ENCODE peak calls at places on chromosomes 2 and 18, in five cellular contexts. E is HCT116; R is Panc1; I is activated naive CD4-positive, alpha-beta T cell treated with anti-CD3 and anti-CD28 coated beads, Interleukin-2, amount 50 U/mL, for 72 hours; D is left colon. K is an unnamed sample.
A peak's percentile ranks its signal among the peaks of the same experiment; 100 is the strongest.

GRCh38 chr2:97011977-97012569 is 25.7 kb upstream of the FAM178B start:
- ATAC-seq in D (no peak), I (no peak), R (peak; percentile 70), E (peak; percentile 60), K (no peak)

GRCh38 chr2:202831241-202831997 is 40.1 kb downstream of the ICA1L start:
- ATAC-seq in R (peak; percentile 93), D (peak; percentile 83), E (peak; percentile 98), I (peak; percentile 92), K (peak; percentile 80)

GRCh38 chr2:101745711-101746694 is 48.5 kb downstream of the MAP4K4 start:
- ATAC-seq in E (no peak), I (peak; percentile 72), R (peak; percentile 26), D (no peak), K (peak; percentile 83)

GRCh38 chr18:38330573-38330972 is 765.0 kb upstream of the CELF4 start:
- ATAC-seq in E (no peak), R (no peak), I (peak; percentile 40), D (no peak), K (no peak)

GRCh38 chr2:168974370-168974769 is 56.8 kb downstream of the ABCB11 start:
- ATAC-seq in R (no peak), I (peak; percentile 45), D (no peak), E (no peak), K (peak; percentile 27)

GRCh38 chr2:40394597-40394996 is 57.3 kb downstream of the SLC8A1 start:
- ATAC-seq in D (no peak), I (no peak), R (no peak), E (no peak), K (no peak)

GRCh38 chr2:138898855-138899254 is 118.7 kb upstream of the NXPH2 start:
- ATAC-seq in I (no peak), R (no peak), E (no peak), D (no peak), K (no peak)

GRCh38 chr18:2914185-2914584 is 67.4 kb downstream of the EMILIN2 start:
- ATAC-seq in R (no peak), I (no peak), D (no peak), E (no peak), K (no peak)

GRCh38 chr2:150705767-150706166 is 218.3 kb upstream of the RND3 start:
- ATAC-seq in R (no peak), I (no peak), E (no peak), D (no peak), K (no peak)

GRCh38 chr18:63179422-63179821 is 140.1 kb downstream of the BCL2 start:
- ATAC-seq in E (no peak), I (no peak), R (no peak), D (no peak), K (no peak)

GRCh38 chr2:164969909-164970690 is 14.8 kb upstream of the SLC38A11 start:
- ATAC-seq in R (no peak), E (no peak), I (no peak), D (no peak), K (no peak)

GRCh38 chr2:151269798-151270568 is 8.3 kb upstream of the RBM43 start:
- ATAC-seq in I (no peak), R (no peak), D (no peak), E (no peak), K (no peak)

GRCh38 chr2:98559581-98559980 is 48.7 kb downstream of the COA5 start:
- ATAC-seq in E (no peak), D (no peak), I (no peak), R (no peak), K (peak; percentile 26)

GRCh38 chr2:25333981-25334380 is 7.7 kb downstream of the DNMT3A start:
- ATAC-seq in E (no peak), R (no peak), I (no peak), D (no peak), K (no peak)

GRCh38 chr2:212022966-212023365 is 515.6 kb downstream of the ERBB4 start:
- ATAC-seq in R (no peak), I (no peak), E (no peak), D (no peak), K (no peak)

GRCh38 chr2:226184940-226185575 is 614.6 kb downstream of the IRS1 start:
- ATAC-seq in D (no peak), R (no peak), I (no peak), E (peak; percentile 74), K (no peak)

GRCh38 chr2:73238149-73238548 is 4.0 kb downstream of the CCT7 start:
- ATAC-seq in I (no peak), R (no peak), D (no peak), E (no peak), K (no peak)

GRCh38 chr2:134398300-134398699 is 144.4 kb downstream of the MGAT5 start:
- ATAC-seq in R (no peak), I (no peak), E (no peak), D (no peak), K (no peak)

GRCh38 chr2:190469770-190470169 is 61.6 kb downstream of the MFSD6 start:
- ATAC-seq in D (peak; percentile 94), R (no peak), I (no peak), E (peak; percentile 65), K (no peak)

GRCh38 chr2:41729800-41730364 is 317.9 kb upstream of the PKDCC start:
- ATAC-seq in R (no peak), I (no peak), E (no peak), D (no peak), K (no peak)

GRCh38 chr2:42314892-42315468 is 46.0 kb downstream of the COX7A2L start:
- ATAC-seq in E (no peak), R (no peak), D (no peak), I (peak; percentile 61), K (peak; percentile 77)

GRCh38 chr2:64666810-64667438 is 13.2 kb upstream of the SERTAD2 start:
- ATAC-seq in D (no peak), R (no peak), I (no peak), E (no peak), K (peak; percentile 57)

GRCh38 chr2:120552079-120552478 is 183.6 kb upstream of the GLI2 start:
- ATAC-seq in E (no peak), R (no peak), I (no peak), D (no peak), K (no peak)

GRCh38 chr2:9760069-9760910 is 83.0 kb upstream of the TAF1B start:
- ATAC-seq in R (no peak), D (no peak), E (no peak), I (no peak), K (no peak)

GRCh38 chr2:37656512-37657423 is 14.7 kb downstream of the CDC42EP3 start:
- ATAC-seq in R (no peak), E (no peak), I (peak; percentile 17), D (no peak), K (peak; percentile 51)

GRCh38 chr18:11873670-11874340 is 22.6 kb downstream of the CHMP1B start:
- ATAC-seq in E (no peak), D (no peak), R (no peak), I (no peak), K (no peak)

GRCh38 chr2:66576381-66577330 is 141.7 kb downstream of the MEIS1 start:
- ATAC-seq in R (peak; percentile 72), D (peak; percentile 37), I (no peak), E (no peak), K (no peak)

GRCh38 chr2:10932345-10933151 is 20.8 kb downstream of the KCNF1 start:
- ATAC-seq in I (no peak), D (no peak), E (no peak), R (peak; percentile 2), K (no peak)

GRCh38 chr18:33269223-33269622 is 171.3 kb downstream of the CCDC178 start:
- ATAC-seq in E (no peak), I (no peak), D (no peak), R (no peak), K (no peak)

GRCh38 chr2:70202236-70202806 is 11.5 kb upstream of the C2orf42 start:
- ATAC-seq in D (peak; percentile 47), I (no peak), E (no peak), R (no peak), K (no peak)

GRCh38 chr2:71851094-71851755 is 296.4 kb downstream of the CYP26B1 start:
- ATAC-seq in D (no peak), E (no peak), R (no peak), I (no peak), K (no peak)

GRCh38 chr2:111029135-111029927 is 91.4 kb upstream of the BCL2L11 start:
- ATAC-seq in E (peak; percentile 33), I (no peak), D (peak; percentile 73), R (no peak), K (no peak)

GRCh38 chr18:3703732-3704176 is 253.8 kb downstream of the TGIF1 start:
- ATAC-seq in E (peak; percentile 94), D (peak; percentile 85), R (peak; percentile 97), I (no peak), K (no peak)

GRCh38 chr18:22933958-22934423 is 863 bp downstream of the RBBP8 start:
- ATAC-seq in D (peak; percentile 27), E (peak; percentile 26), I (no peak), R (peak; percentile 43), K (peak; percentile 42)

GRCh38 chr2:30601375-30601774 is 154.3 kb downstream of the LCLAT1 start:
- ATAC-seq in E (no peak), R (no peak), I (no peak), D (no peak), K (no peak)

GRCh38 chr2:13605266-13605665 is 888.5 kb downstream of the TRIB2 start:
- ATAC-seq in I (no peak), E (no peak), R (no peak), D (no peak), K (no peak)

K was measured in activated T-helper 17 cell treated with anti-CD3 and anti-CD28 coated beads, Interleukin-2, amount 50 U/mL, for 72 hours.